ENCODE peak calls at places on chromosomes 2 and 18, in nine cellular contexts. J, N, W, L, E, G, K, A and S are unnamed samples.

GRCh38 chr2:173249661-173250641 is 104.7 kb upstream of the CDCA7 start:
- DNase-seq in J (peak), N (no peak), W (no peak), L (no peak), E (no peak), G (no peak), K (peak), A (no peak), S (no peak)

GRCh38 chr2:61469424-61470121 is 1.3 kb downstream of the USP34 start:
- DNase-seq in J (peak), N (no peak), W (peak), L (no peak), E (no peak), G (no peak), K (no peak), A (no peak), S (no peak)

GRCh38 chr2:20962939-20963543 is 80.8 kb downstream of the APOB start:
- DNase-seq in J (peak), N (peak), W (peak), L (peak), E (peak), G (peak), K (peak), A (no peak), S (peak)

GRCh38 chr2:138493334-138493733 is 8.2 kb upstream of the SPOPL start:
- DNase-seq in J (no peak), N (no peak), W (peak), L (no peak), E (no peak), G (no peak), K (no peak), A (no peak), S (peak)

GRCh38 chr2:188524519-188525113 is 232.9 kb downstream of the GULP1 start:
- DNase-seq in J (peak), N (peak), W (peak), L (no peak), E (peak), G (no peak), K (peak), A (no peak), S (peak)

GRCh38 chr18:62498616-62499262 is 24.1 kb upstream of the ZCCHC2 start:
- DNase-seq in J (no peak), N (no peak), W (no peak), L (no peak), E (no peak), G (no peak), K (no peak), A (no peak), S (no peak)

GRCh38 chr2:65554765-65555561 is 122.6 kb upstream of the SPRED2 start:
- DNase-seq in J (no peak), N (no peak), W (peak), L (no peak), E (no peak), G (no peak), K (no peak), A (no peak), S (no peak)

GRCh38 chr2:120246546-120247300 is 5.9 kb upstream of the RALB start:
- DNase-seq in J (no peak), N (no peak), W (no peak), L (no peak), E (no peak), G (no peak), K (no peak), A (no peak), S (no peak)

GRCh38 chr2:20635698-20636584 is 15.0 kb downstream of the HS1BP3 start:
- DNase-seq in J (peak), N (peak), W (peak), L (no peak), E (peak), G (peak), K (peak), A (no peak), S (peak)